ENCODE peak calls at places on chromosomes 11 and 22, in seven cellular contexts. One of them, this sample, is unnamed.

GRCh38 chr11:113632981-113633380 is 73.1 kb downstream of the TMPRSS5 start:
- DNase-seq in stimulated activated CD8-positive, alpha-beta memory T cell treated with anti-CD3 and anti-CD28 coated beads, Interleukin-15, amount 100 ng/mL, for 4 hours: no peak
- DNase-seq in PC-3: peak
- DNase-seq in activated naive CD8-positive, alpha-beta T cell treated with anti-CD3 and anti-CD28 coated beads, Interleukin-2, amount 50 U/mL, for 24 hours: no peak
- DNase-seq in GDM1: no peak
- DNase-seq in suprapubic skin: no peak
- DNase-seq in psoas muscle: no peak
- DNase-seq in this sample: no peak

GRCh38 chr22:46036558-46037408 is 59.8 kb upstream of the WNT7B start:
- DNase-seq in PC-3: peak
- DNase-seq in GDM1: peak
- DNase-seq in psoas muscle: no peak
- DNase-seq in suprapubic skin: peak
- DNase-seq in activated naive CD8-positive, alpha-beta T cell treated with anti-CD3 and anti-CD28 coated beads, Interleukin-2, amount 50 U/mL, for 24 hours: peak
- DNase-seq in stimulated activated CD8-positive, alpha-beta memory T cell treated with anti-CD3 and anti-CD28 coated beads, Interleukin-15, amount 100 ng/mL, for 4 hours: no peak
- DNase-seq in this sample: no peak

GRCh38 chr22:35046744-35047462 is 19.1 kb upstream of the ISX start:
- DNase-seq in suprapubic skin: no peak
- DNase-seq in psoas muscle: no peak
- DNase-seq in PC-3: no peak
- DNase-seq in activated naive CD8-positive, alpha-beta T cell treated with anti-CD3 and anti-CD28 coated beads, Interleukin-2, amount 50 U/mL, for 24 hours: no peak
- DNase-seq in GDM1: no peak
- DNase-seq in stimulated activated CD8-positive, alpha-beta memory T cell treated with anti-CD3 and anti-CD28 coated beads, Interleukin-15, amount 100 ng/mL, for 4 hours: no peak
- DNase-seq in this sample: peak

GRCh38 chr11:58905716-58906547 is 33.4 kb upstream of the GLYATL1 start:
- DNase-seq in activated naive CD8-positive, alpha-beta T cell treated with anti-CD3 and anti-CD28 coated beads, Interleukin-2, amount 50 U/mL, for 24 hours: no peak
- DNase-seq in psoas muscle: peak
- DNase-seq in suprapubic skin: no peak
- DNase-seq in PC-3: peak
- DNase-seq in stimulated activated CD8-positive, alpha-beta memory T cell treated with anti-CD3 and anti-CD28 coated beads, Interleukin-15, amount 100 ng/mL, for 4 hours: no peak
- DNase-seq in GDM1: no peak
- DNase-seq in this sample: no peak

GRCh38 chr11:83656931-83657330 is 370.8 kb upstream of the CCDC90B start:
- DNase-seq in GDM1: no peak
- DNase-seq in activated naive CD8-positive, alpha-beta T cell treated with anti-CD3 and anti-CD28 coated beads, Interleukin-2, amount 50 U/mL, for 24 hours: no peak
- DNase-seq in psoas muscle: no peak
- DNase-seq in suprapubic skin: no peak
- DNase-seq in stimulated activated CD8-positive, alpha-beta memory T cell treated with anti-CD3 and anti-CD28 coated beads, Interleukin-15, amount 100 ng/mL, for 4 hours: no peak
- DNase-seq in PC-3: no peak
- DNase-seq in this sample: no peak

GRCh38 chr11:27688076-27688475 is 12.2 kb downstream of the BDNF start:
- DNase-seq in psoas muscle: peak
- DNase-seq in stimulated activated CD8-positive, alpha-beta memory T cell treated with anti-CD3 and anti-CD28 coated beads, Interleukin-15, amount 100 ng/mL, for 4 hours: no peak
- DNase-seq in PC-3: no peak
- DNase-seq in GDM1: no peak
- DNase-seq in activated naive CD8-positive, alpha-beta T cell treated with anti-CD3 and anti-CD28 coated beads, Interleukin-2, amount 50 U/mL, for 24 hours: no peak
- DNase-seq in suprapubic skin: no peak
- DNase-seq in this sample: no peak

GRCh38 chr22:22893891-22894739 is 6.5 kb downstream of the IGLL5 start:
- DNase-seq in psoas muscle: no peak
- DNase-seq in activated naive CD8-positive, alpha-beta T cell treated with anti-CD3 and anti-CD28 coated beads, Interleukin-2, amount 50 U/mL, for 24 hours: no peak
- DNase-seq in suprapubic skin: no peak
- DNase-seq in stimulated activated CD8-positive, alpha-beta memory T cell treated with anti-CD3 and anti-CD28 coated beads, Interleukin-15, amount 100 ng/mL, for 4 hours: no peak
- DNase-seq in GDM1: no peak
- DNase-seq in PC-3: no peak
- DNase-seq in this sample: no peak

GRCh38 chr22:20019661-20020532 is 1.0 kb upstream of the TANGO2 start:
- DNase-seq in GDM1: no peak
- DNase-seq in suprapubic skin: no peak
- DNase-seq in PC-3: no peak
- DNase-seq in activated naive CD8-positive, alpha-beta T cell treated with anti-CD3 and anti-CD28 coated beads, Interleukin-2, amount 50 U/mL, for 24 hours: no peak
- DNase-seq in stimulated activated CD8-positive, alpha-beta memory T cell treated with anti-CD3 and anti-CD28 coated beads, Interleukin-15, amount 100 ng/mL, for 4 hours: no peak
- DNase-seq in psoas muscle: peak
- DNase-seq in this sample: no peak

GRCh38 chr11:126521196-126521595 is 165.7 kb downstream of the ST3GAL4 start:
- DNase-seq in suprapubic skin: no peak
- DNase-seq in activated naive CD8-positive, alpha-beta T cell treated with anti-CD3 and anti-CD28 coated beads, Interleukin-2, amount 50 U/mL, for 24 hours: no peak
- DNase-seq in GDM1: no peak
- DNase-seq in stimulated activated CD8-positive, alpha-beta memory T cell treated with anti-CD3 and anti-CD28 coated beads, Interleukin-15, amount 100 ng/mL, for 4 hours: no peak
- DNase-seq in psoas muscle: no peak
- DNase-seq in PC-3: no peak
- DNase-seq in this sample: no peak

GRCh38 chr11:83026229-83026628 is 45.5 kb downstream of the RAB30 start:
- DNase-seq in stimulated activated CD8-positive, alpha-beta memory T cell treated with anti-CD3 and anti-CD28 coated beads, Interleukin-15, amount 100 ng/mL, for 4 hours: no peak
- DNase-seq in GDM1: no peak
- DNase-seq in activated naive CD8-positive, alpha-beta T cell treated with anti-CD3 and anti-CD28 coated beads, Interleukin-2, amount 50 U/mL, for 24 hours: no peak
- DNase-seq in PC-3: no peak
- DNase-seq in psoas muscle: no peak
- DNase-seq in suprapubic skin: no peak
- DNase-seq in this sample: no peak